ENCODE peak calls at places on chromosomes 1 and 21, in nine cellular contexts. I, L, R, D, T, W, P, Z and E are unnamed samples.
A peak's percentile ranks its signal among the peaks of the same experiment; 100 is the strongest.

GRCh38 chr1:206705187-206705586 is 20.5 kb downstream of the MAPKAPK2 start:
- DNase-seq in W (no peak), D (peak; percentile 30), P (no peak), Z (no peak), I (no peak), L (no peak), R (no peak), T (no peak), E (no peak)

GRCh38 chr21:42905195-42905594 is 12.1 kb downstream of the NDUFV3 start:
- DNase-seq in I (no peak), W (no peak), L (no peak), Z (no peak), T (no peak), P (no peak), R (no peak), D (no peak), E (no peak)

GRCh38 chr1:3745071-3745470 is 7.2 kb upstream of the CCDC27 start:
- DNase-seq in W (no peak), D (no peak), I (no peak), Z (no peak), L (no peak), R (no peak), T (no peak), P (no peak), E (no peak)

GRCh38 chr1:47587891-47588582 is 150.2 kb downstream of the FOXD2 start:
- DNase-seq in R (no peak), L (no peak), T (no peak), D (no peak), W (no peak), I (no peak), P (no peak), Z (no peak), E (no peak)

GRCh38 chr1:3171761-3172160 is 102.8 kb downstream of the PRDM16 start:
- DNase-seq in P (no peak), L (no peak), R (no peak), Z (no peak), I (no peak), T (no peak), W (no peak), D (no peak), E (no peak)

GRCh38 chr1:87508247-87508646 is 179.6 kb downstream of the LMO4 start:
- DNase-seq in D (no peak), T (no peak), R (no peak), P (no peak), I (no peak), W (no peak), Z (no peak), L (no peak), E (no peak)

GRCh38 chr1:47508900-47509488 is 71.2 kb downstream of the FOXD2 start:
- DNase-seq in L (no peak), P (peak; percentile 66), W (no peak), D (peak; percentile 20), I (no peak), T (no peak), Z (no peak), R (no peak), E (no peak)

GRCh38 chr1:172883387-172883791 is 167.4 kb downstream of the TNFSF18 start:
- DNase-seq in L (no peak), I (no peak), T (no peak), D (no peak), P (no peak), Z (no peak), W (no peak), R (no peak), E (no peak)

GRCh38 chr1:198556969-198557368 is 16.5 kb upstream of the ATP6V1G3 start:
- DNase-seq in R (no peak), Z (peak; percentile 71), D (no peak), L (no peak), P (no peak), I (no peak), W (no peak), T (peak; percentile 92), E (no peak)

DNA sequence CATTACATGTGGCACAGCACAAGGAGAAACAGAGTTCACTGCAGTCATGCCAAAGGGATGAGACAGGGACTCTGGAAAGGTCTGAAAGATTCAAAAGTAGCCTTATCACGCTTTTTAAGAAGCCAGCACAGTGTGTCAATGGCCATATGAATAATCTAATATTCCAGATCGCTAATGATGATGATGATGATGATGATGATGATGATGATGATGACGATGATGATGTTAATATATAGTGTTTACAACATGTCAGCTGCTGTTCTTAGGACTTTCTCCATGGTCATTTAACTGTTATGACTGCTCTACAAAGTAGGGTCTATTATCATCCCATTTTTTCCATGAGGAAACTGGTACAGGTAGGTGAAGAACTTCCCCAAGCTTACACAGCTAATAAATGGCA is 64.4 kb downstream of the NTMT2 start:
- DNase-seq in I (no peak), W (no peak), D (no peak), Z (no peak), P (no peak), L (no peak), R (no peak), T (no peak), E (no peak)
- TF ChIP-seq REST in I (no peak), W (no peak), D (no peak), Z (no peak), P (no peak), L (no peak), R (no peak), T (no peak), E (no peak)

GRCh38 chr1:159921251-159921650 is 4.1 kb downstream of the TAGLN2 start:
- DNase-seq in Z (peak; percentile 69), D (no peak), I (no peak), W (no peak), T (no peak), L (no peak), P (no peak), R (no peak), E (no peak)
- TF ChIP-seq REST in Z (no peak), D (no peak), I (no peak), W (no peak), T (no peak), L (no peak), P (no peak), R (no peak), E (no peak)

GRCh38 chr1:223819730-223820514 is 25.8 kb downstream of the TP53BP2 start:
- DNase-seq in P (no peak), R (no peak), I (no peak), Z (no peak), L (no peak), D (no peak), W (no peak), T (no peak), E (peak; percentile 34)
- TF ChIP-seq REST in P (no peak), R (no peak), I (no peak), Z (no peak), L (no peak), D (no peak), W (no peak), T (no peak), E (no peak)

GRCh38 chr1:38228718-38229117 is 182.1 kb upstream of the POU3F1 start:
- DNase-seq in Z (no peak), D (no peak), L (no peak), T (no peak), W (no peak), P (no peak), R (no peak), I (no peak), E (no peak)
- TF ChIP-seq REST in Z (no peak), D (no peak), L (no peak), T (no peak), W (no peak), P (no peak), R (no peak), I (no peak), E (no peak)

GRCh38 chr1:152886090-152886489 is 8.0 kb downstream of the SMCP start:
- DNase-seq in T (no peak), P (no peak), Z (no peak), W (no peak), D (no peak), L (no peak), I (no peak), R (no peak), E (no peak)
- TF ChIP-seq REST in T (no peak), P (no peak), Z (no peak), W (no peak), D (no peak), L (no peak), I (no peak), R (no peak), E (no peak)